ENCODE peak calls at places on chromosomes 1 and 21, in nine cellular contexts. D is body of pancreas, M is PC-3, J is A549, W is left ventricle myocardium superior, N is NCI-H460, C is retina, O is globus pallidus, V is SK-MEL-5. E is an unnamed sample.

GRCh38 chr21:25373126-25374082 is 233.9 kb downstream of the MRPL39 start:
- DNase-seq in D (no peak), M (peak), J (no peak), W (no peak), N (no peak), C (no peak), O (no peak), V (no peak), E (no peak)

GRCh38 chr1:23673086-23673813 is 18.4 kb upstream of the RPL11 start:
- DNase-seq in D (peak), M (peak), J (peak), W (peak), N (peak), C (no peak), O (no peak), V (no peak), E (peak)

GRCh38 chr1:202685671-202686070 is 24.6 kb downstream of the SYT2 start:
- DNase-seq in D (no peak), M (no peak), J (no peak), W (no peak), N (no peak), C (no peak), O (no peak), V (no peak), E (no peak)

GRCh38 chr1:41358152-41358937 is 2.9 kb upstream of the FOXO6 start:
- DNase-seq in D (peak), M (no peak), J (no peak), W (peak), N (no peak), C (peak), O (no peak), V (no peak), E (no peak)

GRCh38 chr1:15420853-15421465 is 11.3 kb downstream of the EFHD2 start:
- DNase-seq in D (peak), M (no peak), J (no peak), W (no peak), N (no peak), C (no peak), O (no peak), V (no peak), E (no peak)

GRCh38 chr21:35940074-35940927 is 120.0 kb downstream of the SETD4 start:
- DNase-seq in D (peak), M (peak), J (peak), W (peak), N (peak), C (peak), O (peak), V (peak), E (peak)

GRCh38 chr1:58948671-58949070 is 164.8 kb upstream of the JUN start:
- DNase-seq in D (no peak), M (no peak), J (no peak), W (no peak), N (no peak), C (no peak), O (no peak), V (no peak), E (no peak)

GRCh38 chr1:234659538-234659937 is 49.6 kb upstream of the IRF2BP2 start:
- DNase-seq in D (no peak), M (peak), J (peak), W (no peak), N (no peak), C (no peak), O (no peak), V (no peak), E (no peak)

GRCh38 chr1:153848805-153849204 is 73.6 kb downstream of the SLC27A3 start:
- DNase-seq in D (no peak), M (no peak), J (no peak), W (no peak), N (no peak), C (no peak), O (no peak), V (no peak), E (no peak)

GRCh38 chr1:154623358-154623757 is 15.4 kb upstream of the ADAR start:
- DNase-seq in D (no peak), M (no peak), J (no peak), W (no peak), N (no peak), C (no peak), O (no peak), V (no peak), E (no peak)

GRCh38 chr1:19941121-19941520 is 17.7 kb upstream of the PLA2G2E start:
- DNase-seq in D (no peak), M (no peak), J (no peak), W (no peak), N (no peak), C (no peak), O (no peak), V (no peak), E (no peak)

GRCh38 chr1:156703741-156704140 is 1.6 kb downstream of the CRABP2 start:
- DNase-seq in D (no peak), M (no peak), J (no peak), W (no peak), N (no peak), C (no peak), O (no peak), V (no peak), E (no peak)

GRCh38 chr21:45093064-45093532 is 18.7 kb downstream of the ADARB1 start:
- DNase-seq in D (peak), M (no peak), J (no peak), W (peak), N (no peak), C (no peak), O (no peak), V (no peak), E (no peak)

GRCh38 chr1:154759196-154759595 is 110.9 kb downstream of the KCNN3 start:
- DNase-seq in D (no peak), M (no peak), J (no peak), W (no peak), N (no peak), C (no peak), O (no peak), V (no peak), E (no peak)

GRCh38 chr1:54806931-54807611 is 5.9 kb upstream of the TTC22 start:
- DNase-seq in D (no peak), M (peak), J (no peak), W (no peak), N (no peak), C (no peak), O (no peak), V (no peak), E (no peak)

GRCh38 chr1:200512191-200512590 is 102.4 kb upstream of the ZNF281 start:
- DNase-seq in D (no peak), M (peak), J (no peak), W (no peak), N (no peak), C (no peak), O (no peak), V (no peak), E (no peak)

GRCh38 chr1:21307210-21307609 is 16.9 kb upstream of the ECE1 start:
- DNase-seq in D (no peak), M (no peak), J (no peak), W (no peak), N (no peak), C (no peak), O (no peak), V (no peak), E (no peak)

GRCh38 chr1:47555307-47555706 is 117.5 kb downstream of the FOXD2 start:
- DNase-seq in D (no peak), M (no peak), J (peak), W (no peak), N (no peak), C (no peak), O (no peak), V (no peak), E (no peak)

GRCh38 chr1:145871994-145872411 is 13.1 kb upstream of the PIAS3 start:
- DNase-seq in D (no peak), M (no peak), J (no peak), W (peak), N (no peak), C (peak), O (peak), V (no peak), E (peak)

GRCh38 chr1:167935252-167936067 is 1.0 kb upstream of the DCAF6 start:
- DNase-seq in D (peak), M (peak), J (peak), W (no peak), N (peak), C (no peak), O (no peak), V (peak), E (peak)

GRCh38 chr1:53585116-53585515 is 125.9 kb downstream of the DMRTB1 start:
- DNase-seq in D (peak), M (no peak), J (no peak), W (no peak), N (no peak), C (no peak), O (no peak), V (peak), E (peak)

GRCh38 chr1:238364214-238364892 is 473.6 kb upstream of the ZP4 start:
- DNase-seq in D (no peak), M (no peak), J (no peak), W (no peak), N (no peak), C (no peak), O (no peak), V (no peak), E (no peak)

GRCh38 chr1:12601690-12602632 is 16.0 kb downstream of the DHRS3 start:
- DNase-seq in D (no peak), M (peak), J (peak), W (peak), N (no peak), C (no peak), O (no peak), V (no peak), E (no peak)

GRCh38 chr1:43994071-43994470 is 2.7 kb downstream of the CCDC24 start:
- DNase-seq in D (no peak), M (no peak), J (no peak), W (no peak), N (no peak), C (no peak), O (no peak), V (no peak), E (no peak)

GRCh38 chr21:28229811-28230210 is 762.9 kb downstream of the LTN1 start:
- DNase-seq in D (no peak), M (peak), J (peak), W (no peak), N (peak), C (no peak), O (no peak), V (no peak), E (no peak)

GRCh38 chr21:42534361-42534900 is 20.8 kb downstream of the SLC37A1 start:
- DNase-seq in D (no peak), M (no peak), J (no peak), W (no peak), N (no peak), C (no peak), O (peak), V (no peak), E (no peak)